ENCODE peak calls at places on chromosomes 5 and 9, in six cellular contexts. I is spleen, Q is ovary, M is H9, S is tibial artery, H is OCI-LY7. C is an unnamed sample.
A peak's percentile ranks its signal among the peaks of the same experiment; 100 is the strongest.

GRCh38 chr9:134434896-134435506 is 108.7 kb downstream of the RXRA start:
- DNase-seq in I (peak; percentile 88), H (no peak), S (peak; percentile 97), M (no peak), Q (peak; percentile 97), C (no peak)

GRCh38 chr5:179224741-179225140 is 120.5 kb downstream of the ADAMTS2 start:
- DNase-seq in S (no peak), I (peak; percentile 40), Q (peak; percentile 10), M (peak; percentile 11), H (no peak), C (no peak)

GRCh38 chr9:125965421-125965820 is 218.2 kb downstream of the PBX3 start:
- DNase-seq in M (no peak), H (no peak), S (no peak), Q (no peak), I (no peak), C (peak; percentile 65)

GRCh38 chr5:123094919-123095693 is 6.1 kb downstream of the PRDM6 start:
- DNase-seq in Q (peak; percentile 27), M (peak; percentile 66), H (no peak), S (peak; percentile 52), I (no peak), C (no peak)

GRCh38 chr5:173055722-173055982 is 500 bp upstream of the CREBRF start:
- DNase-seq in I (no peak), S (no peak), Q (no peak), M (no peak), H (peak; percentile 39), C (no peak)

GRCh38 chr5:90136952-90137528 is 272.5 kb downstream of the CETN3 start:
- DNase-seq in Q (no peak), I (no peak), S (no peak), H (no peak), M (no peak), C (no peak)

GRCh38 chr9:2857564-2858198 is 13.8 kb upstream of the PUM3 start:
- DNase-seq in M (peak; percentile 55), S (peak; percentile 64), H (peak; percentile 75), Q (peak; percentile 63), I (no peak), C (peak; percentile 62)

GRCh38 chr5:140182803-140183367 is 7.9 kb downstream of the CYSTM1 start:
- DNase-seq in H (no peak), M (peak; percentile 39), S (peak; percentile 43), I (no peak), Q (no peak), C (peak; percentile 29)

GRCh38 chr9:90547896-90548295 is 94.7 kb downstream of the DIRAS2 start:
- DNase-seq in Q (no peak), I (no peak), M (no peak), H (peak; percentile 6), S (no peak), C (no peak)

GRCh38 chr5:27450607-27451006 is 412.2 kb upstream of the CDH9 start:
- DNase-seq in M (no peak), H (no peak), S (no peak), Q (no peak), I (no peak), C (no peak)

GRCh38 chr5:40991168-40991980 is 79.8 kb downstream of the MROH2B start:
- DNase-seq in H (no peak), S (peak; percentile 88), I (no peak), Q (peak; percentile 65), M (no peak), C (no peak)

GRCh38 chr5:95631991-95632675 is 12.2 kb downstream of the GPR150 start:
- DNase-seq in M (no peak), S (no peak), I (no peak), Q (no peak), H (peak; percentile 68), C (no peak)

GRCh38 chr9:121871431-121872025 is 220.1 kb downstream of the DAB2IP start:
- DNase-seq in H (no peak), Q (no peak), I (no peak), S (no peak), M (no peak), C (no peak)

GRCh38 chr9:137128158-137129088 is 10.5 kb upstream of the GRIN1 start:
- DNase-seq in S (no peak), Q (no peak), I (no peak), H (peak; percentile 65), M (no peak), C (no peak)

GRCh38 chr9:126781186-126781585 is 23.7 kb upstream of the ZBTB43 start:
- DNase-seq in S (no peak), H (no peak), Q (no peak), M (no peak), I (no peak), C (no peak)

GRCh38 chr9:133994359-133995011 is 2.4 kb upstream of the VAV2 start:
- DNase-seq in I (peak; percentile 94), S (peak; percentile 61), H (peak; percentile 81), Q (peak; percentile 89), M (peak; percentile 90), C (peak; percentile 86)

GRCh38 chr9:69946800-69947437 is 96.7 kb upstream of the MAMDC2 start:
- DNase-seq in Q (no peak), S (no peak), M (no peak), I (no peak), H (no peak), C (no peak)

GRCh38 chr9:19493174-19493811 is 84.5 kb downstream of the ACER2 start:
- DNase-seq in Q (peak; percentile 46), S (peak; percentile 33), I (no peak), M (peak; percentile 64), H (peak; percentile 39), C (peak; percentile 50)

GRCh38 chr5:38382898-38383297 is 124.5 kb downstream of the EGFLAM start:
- DNase-seq in I (peak; percentile 76), H (peak; percentile 68), Q (peak; percentile 47), M (peak; percentile 83), S (peak; percentile 62), C (peak; percentile 85)

GRCh38 chr9:119951090-119951489 is 581.9 kb upstream of the BRINP1 start:
- DNase-seq in M (no peak), S (no peak), I (no peak), Q (no peak), H (no peak), C (no peak)

GRCh38 chr5:134226441-134227192 is 744 bp upstream of the PPP2CA start:
- DNase-seq in I (peak; percentile 94), H (no peak), S (no peak), Q (no peak), M (no peak), C (no peak)

GRCh38 chr5:139788294-139788875 is 7.2 kb upstream of the PSD2 start:
- DNase-seq in S (no peak), H (no peak), M (peak; percentile 67), I (no peak), Q (peak; percentile 49), C (no peak)

GRCh38 chr9:35490910-35491465 is 1.1 kb downstream of the RUSC2 start:
- DNase-seq in M (no peak), S (no peak), H (no peak), Q (no peak), I (no peak), C (no peak)

GRCh38 chr5:103582364-103582763 is 19.8 kb upstream of the NUDT12 start:
- DNase-seq in H (peak; percentile 22), M (peak; percentile 35), S (no peak), Q (no peak), I (no peak), C (peak; percentile 49)

GRCh38 chr5:75921011-75921410 is 162.2 kb upstream of the SV2C start:
- DNase-seq in Q (no peak), H (no peak), M (no peak), I (no peak), S (no peak), C (no peak)

GRCh38 chr9:17135578-17135904 is 701 bp downstream of the CNTLN start:
- DNase-seq in M (no peak), H (no peak), I (no peak), Q (no peak), S (no peak), C (no peak)

GRCh38 chr5:8827701-8828100 is 718.2 kb downstream of the SEMA5A start:
- DNase-seq in H (no peak), S (no peak), I (no peak), M (no peak), Q (no peak), C (no peak)

GRCh38 chr9:114500583-114501292 is 4.5 kb downstream of the WHRN start:
- DNase-seq in M (no peak), Q (no peak), S (no peak), I (no peak), H (no peak), C (no peak)

GRCh38 chr9:124443625-124444024 is 6.6 kb upstream of the ADGRD2 start:
- DNase-seq in Q (no peak), H (no peak), M (no peak), I (peak; percentile 1), S (no peak), C (no peak)
- TF ChIP-seq CTCF in Q (no peak), H (no peak), M (no peak), I (no peak), S (no peak), C (no peak)

GRCh38 chr9:21890696-21891095 is 88.3 kb downstream of the MTAP start:
- DNase-seq in I (no peak), M (no peak), H (no peak), S (no peak), Q (no peak), C (no peak)
- H3K9me3 ChIP-seq in I (no peaks in the 10 kb centered on the region), M (peaks cover 9% of the 10 kb centered on the region), H (peaks cover 7% of the 10 kb centered on the region), S (peaks cover 4% of the 10 kb centered on the region), Q (no peaks in the 10 kb centered on the region), C (no peaks in the 10 kb centered on the region)

DNA sequence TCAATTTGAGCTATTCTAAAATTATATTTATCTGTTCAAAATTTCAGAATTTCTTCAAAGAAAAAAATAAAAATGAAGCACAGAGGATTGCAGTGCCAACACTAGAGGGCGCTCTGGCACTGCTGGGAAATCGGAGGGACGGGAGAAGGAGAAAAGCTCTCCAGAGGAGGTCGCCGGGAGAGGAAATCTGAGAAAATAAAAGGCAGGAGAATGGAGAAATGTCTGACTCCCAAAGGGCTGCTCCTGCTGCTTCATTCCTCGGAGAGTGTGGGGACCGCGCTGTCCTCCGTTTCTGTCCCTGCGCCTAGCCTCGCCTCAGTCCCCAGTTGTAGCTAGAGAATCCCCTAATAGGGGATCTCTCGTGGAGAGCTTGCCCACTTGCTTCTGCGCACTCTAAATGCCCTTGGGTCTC is 40.0 kb upstream of the ARSB start:
- DNase-seq in Q (peak; percentile 76), M (peak; percentile 61), I (no peak), H (peak; percentile 59), S (peak; percentile 27), C (peak; percentile 65)
- TF ChIP-seq CTCF in Q (peak; percentile 74), M (peak; percentile 98), I (peak; percentile 53), H (peak; percentile 100), S (peak; percentile 93), C (peak; percentile 70)

GRCh38 chr9:113331780-113332179 is 8.3 kb downstream of the WDR31 start:
- DNase-seq in I (no peak), H (no peak), Q (no peak), M (no peak), S (no peak), C (no peak)

GRCh38 chr9:113337714-113338113 is 2.4 kb downstream of the WDR31 start:
- DNase-seq in Q (no peak), M (no peak), S (no peak), I (no peak), H (no peak), C (no peak)
- H3K9me3 ChIP-seq in Q (no peaks in the 10 kb centered on the region), M (no peaks in the 10 kb centered on the region), S (no peaks in the 10 kb centered on the region), I (no peaks in the 10 kb centered on the region), H (no peaks in the 10 kb centered on the region), C (no peaks in the 10 kb centered on the region)

C was measured in WERI-Rb-1.